ENCODE peak calls at places on chromosome 9, in five cellular contexts. One of them, this sample, is unnamed.

GRCh38 chr9:118446962-118447490 is 742.8 kb downstream of the TLR4 start:
- DNase-seq in A549: no peak
- DNase-seq in head of caudate nucleus: no peak
- DNase-seq in GM04504: no peak
- DNase-seq in HEK293T: no peak
- DNase-seq in this sample: no peak

GRCh38 chr9:89887286-89887685 is 282.5 kb downstream of the GADD45G start:
- DNase-seq in A549: no peak
- DNase-seq in head of caudate nucleus: no peak
- DNase-seq in GM04504: no peak
- DNase-seq in HEK293T: no peak
- DNase-seq in this sample: no peak

GRCh38 chr9:99012957-99013512 is 69.3 kb downstream of the COL15A1 start:
- DNase-seq in A549: no peak
- DNase-seq in head of caudate nucleus: no peak
- DNase-seq in GM04504: no peak
- DNase-seq in HEK293T: no peak
- DNase-seq in this sample: no peak

GRCh38 chr9:93648836-93649235 is 72.5 kb downstream of the PHF2 start:
- DNase-seq in A549: no peak
- DNase-seq in head of caudate nucleus: no peak
- DNase-seq in GM04504: no peak
- DNase-seq in HEK293T: no peak
- DNase-seq in this sample: no peak

GRCh38 chr9:112819635-112820496 is 69.3 kb downstream of the SNX30 start:
- DNase-seq in A549: peak
- DNase-seq in head of caudate nucleus: no peak
- DNase-seq in GM04504: peak
- DNase-seq in HEK293T: peak
- DNase-seq in this sample: no peak

GRCh38 chr9:128152133-128152780 is 3.0 kb downstream of the LCN2 start:
- DNase-seq in A549: no peak
- DNase-seq in head of caudate nucleus: no peak
- DNase-seq in GM04504: no peak
- DNase-seq in HEK293T: no peak
- DNase-seq in this sample: no peak

GRCh38 chr9:38682713-38683112 is 37.2 kb downstream of the FAM240B start:
- DNase-seq in A549: peak
- DNase-seq in head of caudate nucleus: no peak
- DNase-seq in GM04504: peak
- DNase-seq in HEK293T: no peak
- DNase-seq in this sample: no peak

GRCh38 chr9:18596920-18597319 is 123.0 kb downstream of the ADAMTSL1 start:
- DNase-seq in A549: no peak
- DNase-seq in head of caudate nucleus: no peak
- DNase-seq in GM04504: peak
- DNase-seq in HEK293T: no peak
- DNase-seq in this sample: no peak

GRCh38 chr9:135478858-135479468 is 619 bp upstream of the PPP1R26 start:
- DNase-seq in A549: peak
- DNase-seq in head of caudate nucleus: peak
- DNase-seq in GM04504: no peak
- DNase-seq in HEK293T: peak
- DNase-seq in this sample: no peak

GRCh38 chr9:124372038-124372437 is 43.2 kb downstream of the PSMB7 start:
- DNase-seq in A549: no peak
- DNase-seq in head of caudate nucleus: no peak
- DNase-seq in GM04504: no peak
- DNase-seq in HEK293T: no peak
- DNase-seq in this sample: no peak

GRCh38 chr9:89313842-89314241 is 2.8 kb downstream of the CKS2 start:
- DNase-seq in A549: no peak
- DNase-seq in head of caudate nucleus: no peak
- DNase-seq in GM04504: no peak
- DNase-seq in HEK293T: no peak
- DNase-seq in this sample: no peak

GRCh38 chr9:70573308-70573707 is 158.9 kb upstream of the KLF9 start:
- DNase-seq in A549: no peak
- DNase-seq in head of caudate nucleus: no peak
- DNase-seq in GM04504: no peak
- DNase-seq in HEK293T: no peak
- DNase-seq in this sample: no peak

GRCh38 chr9:84170521-84171141 is 169.9 kb downstream of the SLC28A3 start:
- DNase-seq in A549: peak
- DNase-seq in head of caudate nucleus: no peak
- DNase-seq in GM04504: peak
- DNase-seq in HEK293T: peak
- DNase-seq in this sample: no peak

GRCh38 chr9:136798708-136799078 is 2.6 kb downstream of the CCDC183 start:
- DNase-seq in A549: no peak
- DNase-seq in head of caudate nucleus: no peak
- DNase-seq in GM04504: no peak
- DNase-seq in HEK293T: no peak
- DNase-seq in this sample: no peak

GRCh38 chr9:111965566-111966019 is 69.0 kb downstream of the UGCG start:
- DNase-seq in A549: peak
- DNase-seq in head of caudate nucleus: no peak
- DNase-seq in GM04504: peak
- DNase-seq in HEK293T: no peak
- DNase-seq in this sample: peak

GRCh38 chr9:98191210-98191609 is 1.2 kb downstream of the CORO2A start:
- DNase-seq in A549: no peak
- DNase-seq in head of caudate nucleus: no peak
- DNase-seq in GM04504: no peak
- DNase-seq in HEK293T: no peak
- DNase-seq in this sample: no peak

GRCh38 chr9:96766199-96766598 is 11.7 kb downstream of the ZNF510 start:
- DNase-seq in A549: no peak
- DNase-seq in head of caudate nucleus: no peak
- DNase-seq in GM04504: no peak
- DNase-seq in HEK293T: no peak
- DNase-seq in this sample: no peak

GRCh38 chr9:116115731-116116353 is 37.7 kb upstream of the PAPPA start:
- DNase-seq in A549: no peak
- DNase-seq in head of caudate nucleus: no peak
- DNase-seq in GM04504: no peak
- DNase-seq in HEK293T: no peak
- DNase-seq in this sample: no peak

GRCh38 chr9:2181794-2182193 is 166.6 kb downstream of the SMARCA2 start:
- DNase-seq in A549: no peak
- DNase-seq in head of caudate nucleus: peak
- DNase-seq in GM04504: no peak
- DNase-seq in HEK293T: peak
- DNase-seq in this sample: no peak

GRCh38 chr9:76904661-76905457 is 1.1 kb downstream of the PRUNE2 start:
- DNase-seq in A549: no peak
- DNase-seq in head of caudate nucleus: no peak
- DNase-seq in GM04504: no peak
- DNase-seq in HEK293T: no peak
- DNase-seq in this sample: no peak

GRCh38 chr9:99187311-99187710 is 34.4 kb downstream of the ALG2 start:
- DNase-seq in A549: no peak
- DNase-seq in head of caudate nucleus: no peak
- DNase-seq in GM04504: no peak
- DNase-seq in HEK293T: no peak
- DNase-seq in this sample: no peak

GRCh38 chr9:105040462-105040861 is 112.5 kb upstream of the ABCA1 start:
- DNase-seq in A549: no peak
- DNase-seq in head of caudate nucleus: no peak
- DNase-seq in GM04504: no peak
- DNase-seq in HEK293T: no peak
- DNase-seq in this sample: no peak

GRCh38 chr9:91240596-91240995 is 121.1 kb downstream of the AUH start:
- DNase-seq in A549: no peak
- DNase-seq in head of caudate nucleus: no peak
- DNase-seq in GM04504: no peak
- DNase-seq in HEK293T: no peak
- DNase-seq in this sample: no peak

GRCh38 chr9:36327903-36328302 is 69.7 kb upstream of the GNE start:
- DNase-seq in A549: no peak
- DNase-seq in head of caudate nucleus: no peak
- DNase-seq in GM04504: no peak
- DNase-seq in HEK293T: no peak
- DNase-seq in this sample: no peak

GRCh38 chr9:133137451-133138231 is 16.6 kb upstream of the RALGDS start:
- DNase-seq in A549: no peak
- DNase-seq in head of caudate nucleus: peak
- DNase-seq in GM04504: no peak
- DNase-seq in HEK293T: no peak
- DNase-seq in this sample: no peak

GRCh38 chr9:83670381-83670780 is 37.4 kb downstream of the UBQLN1 start:
- DNase-seq in A549: no peak
- DNase-seq in head of caudate nucleus: no peak
- DNase-seq in GM04504: no peak
- DNase-seq in HEK293T: no peak
- DNase-seq in this sample: no peak